ENCODE peak calls at places on chromosomes 16 and 17, in seven cellular contexts. One of them, this sample, is unnamed.

GRCh38 chr16:69669577-69669976 is 56.8 kb downstream of the NQO1 start:
- DNase-seq in occipital lobe: no peak
- DNase-seq in C1 segment of cervical spinal cord: no peak
- DNase-seq in Daoy: no peak
- DNase-seq in stimulated activated CD4-positive, alpha-beta T cell treated with anti-CD3 and anti-CD28 coated beads, Interleukin-1b, Interleukin-23, amount 100 ng/mL, for 4 hours: no peak
- DNase-seq in activated CD8-positive, alpha-beta T cell treated with anti-CD3 and anti-CD28 coated beads, Interleukin-2, amount 10 ng/mL, durations not matched to agents 7 days and 5 days: no peak
- DNase-seq in NCI-H1436: no peak
- DNase-seq in this sample: no peak

GRCh38 chr16:28923652-28924398 is 1.2 kb downstream of the RABEP2 start:
- DNase-seq in occipital lobe: no peak
- DNase-seq in activated CD8-positive, alpha-beta T cell treated with anti-CD3 and anti-CD28 coated beads, Interleukin-2, amount 10 ng/mL, durations not matched to agents 7 days and 5 days: no peak
- DNase-seq in C1 segment of cervical spinal cord: peak; percentile 1
- DNase-seq in stimulated activated CD4-positive, alpha-beta T cell treated with anti-CD3 and anti-CD28 coated beads, Interleukin-1b, Interleukin-23, amount 100 ng/mL, for 4 hours: no peak
- DNase-seq in NCI-H1436: no peak
- DNase-seq in Daoy: no peak
- DNase-seq in this sample: no peak

GRCh38 chr17:4499431-4500187 is 928 bp downstream of the SPNS2 start:
- DNase-seq in NCI-H1436: no peak
- DNase-seq in C1 segment of cervical spinal cord: peak; percentile 26
- DNase-seq in occipital lobe: peak; percentile 65
- DNase-seq in stimulated activated CD4-positive, alpha-beta T cell treated with anti-CD3 and anti-CD28 coated beads, Interleukin-1b, Interleukin-23, amount 100 ng/mL, for 4 hours: no peak
- DNase-seq in Daoy: no peak
- DNase-seq in activated CD8-positive, alpha-beta T cell treated with anti-CD3 and anti-CD28 coated beads, Interleukin-2, amount 10 ng/mL, durations not matched to agents 7 days and 5 days: peak; percentile 56
- DNase-seq in this sample: peak; percentile 36

GRCh38 chr16:10122546-10122945 is 59.7 kb downstream of the GRIN2A start:
- DNase-seq in activated CD8-positive, alpha-beta T cell treated with anti-CD3 and anti-CD28 coated beads, Interleukin-2, amount 10 ng/mL, durations not matched to agents 7 days and 5 days: no peak
- DNase-seq in occipital lobe: no peak
- DNase-seq in Daoy: peak; percentile 42
- DNase-seq in stimulated activated CD4-positive, alpha-beta T cell treated with anti-CD3 and anti-CD28 coated beads, Interleukin-1b, Interleukin-23, amount 100 ng/mL, for 4 hours: no peak
- DNase-seq in C1 segment of cervical spinal cord: peak; percentile 2
- DNase-seq in NCI-H1436: no peak
- DNase-seq in this sample: no peak

GRCh38 chr16:27492588-27492979 is 57.1 kb downstream of the GTF3C1 start:
- DNase-seq in NCI-H1436: no peak
- DNase-seq in stimulated activated CD4-positive, alpha-beta T cell treated with anti-CD3 and anti-CD28 coated beads, Interleukin-1b, Interleukin-23, amount 100 ng/mL, for 4 hours: no peak
- DNase-seq in Daoy: no peak
- DNase-seq in occipital lobe: no peak
- DNase-seq in C1 segment of cervical spinal cord: no peak
- DNase-seq in activated CD8-positive, alpha-beta T cell treated with anti-CD3 and anti-CD28 coated beads, Interleukin-2, amount 10 ng/mL, durations not matched to agents 7 days and 5 days: no peak
- DNase-seq in this sample: no peak

GRCh38 chr17:67606896-67607604 is 110.7 kb upstream of the NOL11 start:
- DNase-seq in C1 segment of cervical spinal cord: no peak
- DNase-seq in activated CD8-positive, alpha-beta T cell treated with anti-CD3 and anti-CD28 coated beads, Interleukin-2, amount 10 ng/mL, durations not matched to agents 7 days and 5 days: no peak
- DNase-seq in stimulated activated CD4-positive, alpha-beta T cell treated with anti-CD3 and anti-CD28 coated beads, Interleukin-1b, Interleukin-23, amount 100 ng/mL, for 4 hours: no peak
- DNase-seq in Daoy: no peak
- DNase-seq in occipital lobe: no peak
- DNase-seq in NCI-H1436: no peak
- DNase-seq in this sample: no peak

GRCh38 chr16:15919331-15919730 is 30.1 kb upstream of the ABCC1 start:
- DNase-seq in Daoy: no peak
- DNase-seq in C1 segment of cervical spinal cord: no peak
- DNase-seq in NCI-H1436: no peak
- DNase-seq in activated CD8-positive, alpha-beta T cell treated with anti-CD3 and anti-CD28 coated beads, Interleukin-2, amount 10 ng/mL, durations not matched to agents 7 days and 5 days: no peak
- DNase-seq in stimulated activated CD4-positive, alpha-beta T cell treated with anti-CD3 and anti-CD28 coated beads, Interleukin-1b, Interleukin-23, amount 100 ng/mL, for 4 hours: no peak
- DNase-seq in occipital lobe: no peak
- DNase-seq in this sample: no peak

GRCh38 chr17:8904201-8904600 is 36.7 kb upstream of the PIK3R6 start:
- DNase-seq in activated CD8-positive, alpha-beta T cell treated with anti-CD3 and anti-CD28 coated beads, Interleukin-2, amount 10 ng/mL, durations not matched to agents 7 days and 5 days: no peak
- DNase-seq in NCI-H1436: no peak
- DNase-seq in Daoy: no peak
- DNase-seq in C1 segment of cervical spinal cord: no peak
- DNase-seq in stimulated activated CD4-positive, alpha-beta T cell treated with anti-CD3 and anti-CD28 coated beads, Interleukin-1b, Interleukin-23, amount 100 ng/mL, for 4 hours: no peak
- DNase-seq in occipital lobe: no peak
- DNase-seq in this sample: no peak

GRCh38 chr16:4416200-4417032 is at the start of gene CORO7:
- DNase-seq in Daoy: peak; percentile 92
- DNase-seq in NCI-H1436: peak; percentile 92
- DNase-seq in stimulated activated CD4-positive, alpha-beta T cell treated with anti-CD3 and anti-CD28 coated beads, Interleukin-1b, Interleukin-23, amount 100 ng/mL, for 4 hours: peak; percentile 99
- DNase-seq in occipital lobe: peak; percentile 97
- DNase-seq in C1 segment of cervical spinal cord: peak; percentile 94
- DNase-seq in activated CD8-positive, alpha-beta T cell treated with anti-CD3 and anti-CD28 coated beads, Interleukin-2, amount 10 ng/mL, durations not matched to agents 7 days and 5 days: peak; percentile 99
- DNase-seq in this sample: peak; percentile 87

GRCh38 chr17:50129303-50129945 is 536 bp downstream of the SAMD14 start:
- DNase-seq in C1 segment of cervical spinal cord: no peak
- DNase-seq in NCI-H1436: peak; percentile 45
- DNase-seq in activated CD8-positive, alpha-beta T cell treated with anti-CD3 and anti-CD28 coated beads, Interleukin-2, amount 10 ng/mL, durations not matched to agents 7 days and 5 days: peak; percentile 64
- DNase-seq in Daoy: peak; percentile 57
- DNase-seq in stimulated activated CD4-positive, alpha-beta T cell treated with anti-CD3 and anti-CD28 coated beads, Interleukin-1b, Interleukin-23, amount 100 ng/mL, for 4 hours: no peak
- DNase-seq in occipital lobe: no peak
- DNase-seq in this sample: no peak

GRCh38 chr17:50495217-50495823 is 12.9 kb upstream of the MYCBPAP start:
- DNase-seq in Daoy: no peak
- DNase-seq in C1 segment of cervical spinal cord: no peak
- DNase-seq in activated CD8-positive, alpha-beta T cell treated with anti-CD3 and anti-CD28 coated beads, Interleukin-2, amount 10 ng/mL, durations not matched to agents 7 days and 5 days: no peak
- DNase-seq in stimulated activated CD4-positive, alpha-beta T cell treated with anti-CD3 and anti-CD28 coated beads, Interleukin-1b, Interleukin-23, amount 100 ng/mL, for 4 hours: no peak
- DNase-seq in occipital lobe: no peak
- DNase-seq in NCI-H1436: no peak
- DNase-seq in this sample: no peak

GRCh38 chr16:86354641-86355040 is 155.7 kb upstream of the FOXF1 start:
- DNase-seq in occipital lobe: no peak
- DNase-seq in stimulated activated CD4-positive, alpha-beta T cell treated with anti-CD3 and anti-CD28 coated beads, Interleukin-1b, Interleukin-23, amount 100 ng/mL, for 4 hours: no peak
- DNase-seq in activated CD8-positive, alpha-beta T cell treated with anti-CD3 and anti-CD28 coated beads, Interleukin-2, amount 10 ng/mL, durations not matched to agents 7 days and 5 days: no peak
- DNase-seq in NCI-H1436: no peak
- DNase-seq in C1 segment of cervical spinal cord: no peak
- DNase-seq in Daoy: no peak
- DNase-seq in this sample: no peak

GRCh38 chr17:66190738-66191606 is 961 bp downstream of the CEP112 start:
- DNase-seq in C1 segment of cervical spinal cord: no peak
- DNase-seq in Daoy: peak; percentile 22
- DNase-seq in activated CD8-positive, alpha-beta T cell treated with anti-CD3 and anti-CD28 coated beads, Interleukin-2, amount 10 ng/mL, durations not matched to agents 7 days and 5 days: no peak
- DNase-seq in stimulated activated CD4-positive, alpha-beta T cell treated with anti-CD3 and anti-CD28 coated beads, Interleukin-1b, Interleukin-23, amount 100 ng/mL, for 4 hours: no peak
- DNase-seq in occipital lobe: no peak
- DNase-seq in NCI-H1436: no peak
- DNase-seq in this sample: no peak

GRCh38 chr16:1723450-1724147 is 17.6 kb downstream of the MAPK8IP3 start:
- DNase-seq in Daoy: no peak
- DNase-seq in activated CD8-positive, alpha-beta T cell treated with anti-CD3 and anti-CD28 coated beads, Interleukin-2, amount 10 ng/mL, durations not matched to agents 7 days and 5 days: peak; percentile 57
- DNase-seq in C1 segment of cervical spinal cord: peak; percentile 22
- DNase-seq in NCI-H1436: no peak
- DNase-seq in stimulated activated CD4-positive, alpha-beta T cell treated with anti-CD3 and anti-CD28 coated beads, Interleukin-1b, Interleukin-23, amount 100 ng/mL, for 4 hours: peak; percentile 25
- DNase-seq in occipital lobe: no peak
- DNase-seq in this sample: no peak

GRCh38 chr16:77335652-77336234 is 99.1 kb downstream of the ADAMTS18 start:
- DNase-seq in C1 segment of cervical spinal cord: no peak
- DNase-seq in stimulated activated CD4-positive, alpha-beta T cell treated with anti-CD3 and anti-CD28 coated beads, Interleukin-1b, Interleukin-23, amount 100 ng/mL, for 4 hours: no peak
- DNase-seq in NCI-H1436: no peak
- DNase-seq in occipital lobe: no peak
- DNase-seq in Daoy: no peak
- DNase-seq in activated CD8-positive, alpha-beta T cell treated with anti-CD3 and anti-CD28 coated beads, Interleukin-2, amount 10 ng/mL, durations not matched to agents 7 days and 5 days: no peak
- DNase-seq in this sample: no peak

GRCh38 chr16:65698943-65699342 is 577.1 kb upstream of the CDH11 start:
- DNase-seq in C1 segment of cervical spinal cord: no peak
- DNase-seq in activated CD8-positive, alpha-beta T cell treated with anti-CD3 and anti-CD28 coated beads, Interleukin-2, amount 10 ng/mL, durations not matched to agents 7 days and 5 days: no peak
- DNase-seq in NCI-H1436: no peak
- DNase-seq in Daoy: no peak
- DNase-seq in occipital lobe: no peak
- DNase-seq in stimulated activated CD4-positive, alpha-beta T cell treated with anti-CD3 and anti-CD28 coated beads, Interleukin-1b, Interleukin-23, amount 100 ng/mL, for 4 hours: no peak
- DNase-seq in this sample: no peak

GRCh38 chr17:82077617-82078358 is 12.2 kb upstream of the DUS1L start:
- DNase-seq in Daoy: no peak
- DNase-seq in C1 segment of cervical spinal cord: no peak
- DNase-seq in occipital lobe: no peak
- DNase-seq in activated CD8-positive, alpha-beta T cell treated with anti-CD3 and anti-CD28 coated beads, Interleukin-2, amount 10 ng/mL, durations not matched to agents 7 days and 5 days: no peak
- DNase-seq in stimulated activated CD4-positive, alpha-beta T cell treated with anti-CD3 and anti-CD28 coated beads, Interleukin-1b, Interleukin-23, amount 100 ng/mL, for 4 hours: no peak
- DNase-seq in NCI-H1436: no peak
- DNase-seq in this sample: no peak

GRCh38 chr17:8745586-8746500 is 1.2 kb upstream of the CCDC42 start:
- DNase-seq in Daoy: peak; percentile 64
- DNase-seq in activated CD8-positive, alpha-beta T cell treated with anti-CD3 and anti-CD28 coated beads, Interleukin-2, amount 10 ng/mL, durations not matched to agents 7 days and 5 days: peak; percentile 84
- DNase-seq in stimulated activated CD4-positive, alpha-beta T cell treated with anti-CD3 and anti-CD28 coated beads, Interleukin-1b, Interleukin-23, amount 100 ng/mL, for 4 hours: peak; percentile 74
- DNase-seq in C1 segment of cervical spinal cord: peak; percentile 37
- DNase-seq in NCI-H1436: peak; percentile 34
- DNase-seq in occipital lobe: no peak
- DNase-seq in this sample: no peak

GRCh38 chr17:32769846-32770245 is 107.1 kb downstream of the MYO1D start:
- DNase-seq in stimulated activated CD4-positive, alpha-beta T cell treated with anti-CD3 and anti-CD28 coated beads, Interleukin-1b, Interleukin-23, amount 100 ng/mL, for 4 hours: no peak
- DNase-seq in C1 segment of cervical spinal cord: no peak
- DNase-seq in occipital lobe: no peak
- DNase-seq in NCI-H1436: no peak
- DNase-seq in Daoy: no peak
- DNase-seq in activated CD8-positive, alpha-beta T cell treated with anti-CD3 and anti-CD28 coated beads, Interleukin-2, amount 10 ng/mL, durations not matched to agents 7 days and 5 days: no peak
- DNase-seq in this sample: no peak

GRCh38 chr16:60271382-60272180 is 1537.5 kb upstream of the GOT2 start:
- DNase-seq in NCI-H1436: no peak
- DNase-seq in activated CD8-positive, alpha-beta T cell treated with anti-CD3 and anti-CD28 coated beads, Interleukin-2, amount 10 ng/mL, durations not matched to agents 7 days and 5 days: no peak
- DNase-seq in stimulated activated CD4-positive, alpha-beta T cell treated with anti-CD3 and anti-CD28 coated beads, Interleukin-1b, Interleukin-23, amount 100 ng/mL, for 4 hours: no peak
- DNase-seq in occipital lobe: no peak
- DNase-seq in C1 segment of cervical spinal cord: no peak
- DNase-seq in Daoy: no peak
- DNase-seq in this sample: no peak

GRCh38 chr16:23324727-23325126 is 22.6 kb downstream of the SCNN1B start:
- DNase-seq in occipital lobe: no peak
- DNase-seq in NCI-H1436: peak; percentile 59
- DNase-seq in Daoy: peak; percentile 7
- DNase-seq in stimulated activated CD4-positive, alpha-beta T cell treated with anti-CD3 and anti-CD28 coated beads, Interleukin-1b, Interleukin-23, amount 100 ng/mL, for 4 hours: no peak
- DNase-seq in C1 segment of cervical spinal cord: no peak
- DNase-seq in activated CD8-positive, alpha-beta T cell treated with anti-CD3 and anti-CD28 coated beads, Interleukin-2, amount 10 ng/mL, durations not matched to agents 7 days and 5 days: no peak
- DNase-seq in this sample: no peak

GRCh38 chr16:3810818-3811217 is 69.7 kb downstream of the CREBBP start:
- DNase-seq in Daoy: no peak
- DNase-seq in stimulated activated CD4-positive, alpha-beta T cell treated with anti-CD3 and anti-CD28 coated beads, Interleukin-1b, Interleukin-23, amount 100 ng/mL, for 4 hours: no peak
- DNase-seq in activated CD8-positive, alpha-beta T cell treated with anti-CD3 and anti-CD28 coated beads, Interleukin-2, amount 10 ng/mL, durations not matched to agents 7 days and 5 days: no peak
- DNase-seq in C1 segment of cervical spinal cord: no peak
- DNase-seq in NCI-H1436: no peak
- DNase-seq in occipital lobe: no peak
- DNase-seq in this sample: no peak

GRCh38 chr17:70891301-70891700 is 722.0 kb downstream of the KCNJ2 start:
- DNase-seq in C1 segment of cervical spinal cord: no peak
- DNase-seq in NCI-H1436: no peak
- DNase-seq in activated CD8-positive, alpha-beta T cell treated with anti-CD3 and anti-CD28 coated beads, Interleukin-2, amount 10 ng/mL, durations not matched to agents 7 days and 5 days: no peak
- DNase-seq in Daoy: no peak
- DNase-seq in stimulated activated CD4-positive, alpha-beta T cell treated with anti-CD3 and anti-CD28 coated beads, Interleukin-1b, Interleukin-23, amount 100 ng/mL, for 4 hours: no peak
- DNase-seq in occipital lobe: no peak
- DNase-seq in this sample: no peak

GRCh38 chr17:40646791-40647548 is 648 bp downstream of the SMARCE1 start:
- DNase-seq in activated CD8-positive, alpha-beta T cell treated with anti-CD3 and anti-CD28 coated beads, Interleukin-2, amount 10 ng/mL, durations not matched to agents 7 days and 5 days: peak; percentile 70
- DNase-seq in stimulated activated CD4-positive, alpha-beta T cell treated with anti-CD3 and anti-CD28 coated beads, Interleukin-1b, Interleukin-23, amount 100 ng/mL, for 4 hours: no peak
- DNase-seq in C1 segment of cervical spinal cord: no peak
- DNase-seq in occipital lobe: no peak
- DNase-seq in NCI-H1436: no peak
- DNase-seq in Daoy: peak; percentile 58
- DNase-seq in this sample: no peak